ENCODE peak calls at places on chromosomes 16 and 17, in ten cellular contexts. H, T, R, U, D, Y, F, S, K and N are unnamed samples.
A peak's percentile ranks its signal among the peaks of the same experiment; 100 is the strongest.

GRCh38 chr16:48978501-48978900 is 303.1 kb downstream of the CBLN1 start:
- DNase-seq in D (peak; percentile 52), K (no peak), U (no peak), H (no peak), T (no peak), R (no peak), F (no peak), S (no peak), Y (no peak), N (no peak)

GRCh38 chr17:80071116-80071980 is 30.0 kb upstream of the GAA start:
- DNase-seq in K (no peak), D (peak; percentile 66), S (no peak), Y (peak; percentile 37), H (no peak), U (no peak), R (no peak), F (no peak), T (no peak), N (peak; percentile 24)

GRCh38 chr17:17385502-17385901 is 82.3 kb downstream of the NT5M start:
- DNase-seq in D (no peak), R (no peak), H (no peak), S (no peak), F (no peak), Y (no peak), U (no peak), K (no peak), T (no peak), N (no peak)

GRCh38 chr17:82118815-82119380 is 20.9 kb upstream of the FASN start:
- DNase-seq in H (no peak), R (peak; percentile 66), D (no peak), U (no peak), F (no peak), T (no peak), Y (no peak), S (no peak), K (no peak), N (no peak)

GRCh38 chr17:78748730-78749317 is 33.2 kb downstream of the CYTH1 start:
- DNase-seq in S (no peak), T (no peak), F (no peak), K (no peak), R (no peak), U (peak; percentile 65), D (peak; percentile 77), Y (peak; percentile 57), H (peak; percentile 53), N (no peak)

GRCh38 chr17:30378191-30378796 is 433 bp upstream of the CPD start:
- DNase-seq in H (peak; percentile 5), K (no peak), T (no peak), Y (no peak), U (no peak), R (no peak), D (no peak), F (no peak), S (no peak), N (no peak)

GRCh38 chr16:77599793-77600415 is 122.4 kb upstream of the NUDT7 start:
- DNase-seq in T (no peak), R (no peak), U (no peak), F (no peak), Y (no peak), D (peak; percentile 30), K (no peak), H (peak; percentile 34), S (peak; percentile 50), N (no peak)

GRCh38 chr17:3574231-3574630 is 16.6 kb upstream of the TRPV3 start:
- DNase-seq in H (no peak), Y (no peak), S (no peak), F (no peak), U (no peak), K (no peak), R (no peak), D (no peak), T (no peak), N (no peak)

GRCh38 chr16:80804061-80804450 is 342 bp downstream of the CDYL2 start:
- DNase-seq in U (no peak), D (peak; percentile 75), H (peak; percentile 32), R (no peak), Y (no peak), F (no peak), K (no peak), S (peak; percentile 47), T (peak; percentile 4), N (no peak)

GRCh38 chr16:65988019-65988418 is 378.5 kb upstream of the CDH5 start:
- DNase-seq in U (no peak), S (no peak), Y (no peak), H (no peak), K (no peak), R (no peak), D (no peak), T (no peak), F (no peak), N (no peak)

GRCh38 chr16:50269061-50269705 is 2.8 kb downstream of the ADCY7 start:
- DNase-seq in H (no peak), K (no peak), U (no peak), R (no peak), S (no peak), T (no peak), Y (no peak), F (no peak), D (no peak), N (no peak)

GRCh38 chr17:58572846-58573245 is 58.4 kb upstream of the MTMR4 start:
- DNase-seq in K (no peak), Y (no peak), R (no peak), H (peak; percentile 30), T (no peak), F (no peak), S (no peak), U (no peak), D (no peak), N (no peak)

GRCh38 chr17:4872786-4873185 is 26.6 kb upstream of the C17orf107 start:
- DNase-seq in Y (no peak), K (no peak), D (no peak), H (no peak), F (no peak), S (no peak), R (no peak), U (no peak), T (no peak), N (no peak)

GRCh38 chr17:38568845-38569510 is 36.8 kb downstream of the SRCIN1 start:
- DNase-seq in S (no peak), D (no peak), F (no peak), Y (no peak), H (no peak), T (no peak), K (no peak), U (no peak), R (no peak), N (no peak)

GRCh38 chr17:47978324-47978723 is 7.4 kb downstream of the CDK5RAP3 start:
- DNase-seq in F (peak; percentile 32), Y (no peak), T (peak; percentile 36), D (peak; percentile 56), H (peak; percentile 70), S (peak; percentile 82), K (no peak), R (no peak), U (no peak), N (no peak)

GRCh38 chr17:64126918-64127317 is 3.0 kb downstream of the ERN1 start:
- DNase-seq in D (peak; percentile 48), Y (no peak), F (no peak), H (no peak), S (no peak), U (no peak), T (no peak), R (no peak), K (no peak), N (no peak)

GRCh38 chr16:12178251-12178990 is 201.9 kb downstream of the SNX29 start:
- DNase-seq in H (no peak), K (peak; percentile 63), F (no peak), R (no peak), S (peak; percentile 18), T (no peak), Y (peak; percentile 22), U (no peak), D (peak; percentile 91), N (no peak)

GRCh38 chr16:84648595-84649510 is 542 bp downstream of the KLHL36 start:
- DNase-seq in D (no peak), Y (no peak), T (no peak), S (no peak), H (peak; percentile 53), K (no peak), U (no peak), F (no peak), R (no peak), N (no peak)

GRCh38 chr17:9024497-9024896 is 3.2 kb downstream of the NTN1 start:
- DNase-seq in Y (no peak), H (no peak), D (no peak), T (no peak), F (no peak), K (no peak), U (no peak), R (no peak), S (no peak), N (no peak)

GRCh38 chr16:10656618-10657017 is 38.1 kb downstream of the TEKT5 start:
- DNase-seq in Y (no peak), D (no peak), K (no peak), T (no peak), R (no peak), S (no peak), H (no peak), F (no peak), U (no peak), N (no peak)

GRCh38 chr16:30949655-30950515 is 1.0 kb downstream of the ORAI3 start:
- DNase-seq in S (no peak), R (no peak), F (peak; percentile 41), H (peak; percentile 57), Y (peak; percentile 89), D (peak; percentile 88), T (peak; percentile 85), K (no peak), U (peak; percentile 66), N (no peak)

GRCh38 chr16:73054732-73055481 is 7.0 kb upstream of the ZFHX3 start:
- DNase-seq in R (no peak), K (no peak), F (no peak), D (peak; percentile 69), U (no peak), H (peak; percentile 11), T (no peak), S (peak; percentile 34), Y (no peak), N (no peak)

GRCh38 chr16:1089439-1089821 is 6.6 kb downstream of the C1QTNF8 start:
- DNase-seq in D (no peak), F (no peak), R (no peak), T (no peak), U (no peak), K (no peak), Y (no peak), H (no peak), S (no peak), N (no peak)

GRCh38 chr16:26396511-26397235 is 670.1 kb upstream of the C16orf82 start:
- DNase-seq in T (no peak), D (no peak), R (no peak), S (no peak), U (no peak), F (no peak), H (no peak), Y (no peak), K (no peak), N (no peak)

GRCh38 chr16:86824751-86825310 is 246.5 kb downstream of the FOXL1 start:
- DNase-seq in S (no peak), D (no peak), H (no peak), F (no peak), K (no peak), R (no peak), U (no peak), T (no peak), Y (no peak), N (no peak)